ENCODE peak calls at places on chromosomes 6 and 20, in nine cellular contexts. One of them, this sample, is unnamed.

GRCh38 chr6:148857817-148858390 is 111.1 kb downstream of the UST start:
- DNase-seq in upper lobe of left lung: no peak
- DNase-seq in lung: no peak
- DNase-seq in psoas muscle: no peak
- DNase-seq in tibial nerve: no peak
- DNase-seq in lower lobe of right lung: no peak
- DNase-seq in neural progenitor cell: no peak
- DNase-seq in H9: no peak
- DNase-seq in cardiac muscle cell: peak; percentile 23
- DNase-seq in this sample: no peak

GRCh38 chr20:51019598-51020592 is 3.0 kb downstream of the KCNG1 start:
- DNase-seq in upper lobe of left lung: no peak
- DNase-seq in lung: no peak
- DNase-seq in psoas muscle: no peak
- DNase-seq in tibial nerve: no peak
- DNase-seq in lower lobe of right lung: no peak
- DNase-seq in neural progenitor cell: no peak
- DNase-seq in H9: no peak
- DNase-seq in cardiac muscle cell: no peak
- DNase-seq in this sample: no peak

GRCh38 chr6:153032255-153032882 is 29.9 kb upstream of the MTRF1L start:
- DNase-seq in upper lobe of left lung: no peak
- DNase-seq in lung: no peak
- DNase-seq in psoas muscle: no peak
- DNase-seq in tibial nerve: no peak
- DNase-seq in lower lobe of right lung: no peak
- DNase-seq in neural progenitor cell: peak; percentile 9
- DNase-seq in H9: no peak
- DNase-seq in cardiac muscle cell: peak; percentile 80
- DNase-seq in this sample: no peak

GRCh38 chr20:61963885-61964674 is 101.6 kb downstream of the TAF4 start:
- DNase-seq in upper lobe of left lung: no peak
- DNase-seq in lung: no peak
- DNase-seq in psoas muscle: no peak
- DNase-seq in tibial nerve: no peak
- DNase-seq in lower lobe of right lung: no peak
- DNase-seq in neural progenitor cell: no peak
- DNase-seq in H9: no peak
- DNase-seq in cardiac muscle cell: no peak
- DNase-seq in this sample: no peak

GRCh38 chr6:106466211-106466610 is 105.7 kb downstream of the CRYBG1 start:
- DNase-seq in upper lobe of left lung: no peak
- DNase-seq in lung: no peak
- DNase-seq in psoas muscle: no peak
- DNase-seq in tibial nerve: no peak
- DNase-seq in lower lobe of right lung: no peak
- DNase-seq in neural progenitor cell: no peak
- DNase-seq in H9: no peak
- DNase-seq in cardiac muscle cell: no peak
- DNase-seq in this sample: no peak

GRCh38 chr6:159862103-159862502 is 28.7 kb upstream of the MAS1 start:
- DNase-seq in upper lobe of left lung: no peak
- DNase-seq in lung: no peak
- DNase-seq in psoas muscle: no peak
- DNase-seq in tibial nerve: no peak
- DNase-seq in lower lobe of right lung: no peak
- DNase-seq in neural progenitor cell: no peak
- DNase-seq in H9: no peak
- DNase-seq in cardiac muscle cell: no peak
- DNase-seq in this sample: peak; percentile 4

GRCh38 chr6:12608016-12608860 is 108.3 kb upstream of the PHACTR1 start:
- DNase-seq in upper lobe of left lung: no peak
- DNase-seq in lung: no peak
- DNase-seq in psoas muscle: no peak
- DNase-seq in tibial nerve: no peak
- DNase-seq in lower lobe of right lung: no peak
- DNase-seq in neural progenitor cell: no peak
- DNase-seq in H9: no peak
- DNase-seq in cardiac muscle cell: peak; percentile 41
- DNase-seq in this sample: no peak

GRCh38 chr6:148891027-148891783 is 144.4 kb downstream of the UST start:
- DNase-seq in upper lobe of left lung: no peak
- DNase-seq in lung: no peak
- DNase-seq in psoas muscle: no peak
- DNase-seq in tibial nerve: no peak
- DNase-seq in lower lobe of right lung: no peak
- DNase-seq in neural progenitor cell: no peak
- DNase-seq in H9: no peak
- DNase-seq in cardiac muscle cell: no peak
- DNase-seq in this sample: no peak

GRCh38 chr20:47220161-47220582 is 136.3 kb downstream of the ZMYND8 start:
- DNase-seq in upper lobe of left lung: no peak
- DNase-seq in lung: no peak
- DNase-seq in psoas muscle: peak; percentile 49
- DNase-seq in tibial nerve: no peak
- DNase-seq in lower lobe of right lung: no peak
- DNase-seq in neural progenitor cell: peak; percentile 66
- DNase-seq in H9: peak; percentile 53
- DNase-seq in cardiac muscle cell: peak; percentile 56
- DNase-seq in this sample: peak; percentile 28

GRCh38 chr20:45339084-45339483 is 9.1 kb downstream of the SDC4 start:
- DNase-seq in upper lobe of left lung: peak; percentile 59
- DNase-seq in lung: no peak
- DNase-seq in psoas muscle: no peak
- DNase-seq in tibial nerve: no peak
- DNase-seq in lower lobe of right lung: no peak
- DNase-seq in neural progenitor cell: no peak
- DNase-seq in H9: no peak
- DNase-seq in cardiac muscle cell: no peak
- DNase-seq in this sample: no peak
- H3K4me1 ChIP-seq in upper lobe of left lung: peaks cover 69% of the 10 kb centered on the region
- H3K4me1 ChIP-seq in lung: peaks cover 16% of the 10 kb centered on the region
- H3K4me1 ChIP-seq in psoas muscle: peaks cover 72% of the 10 kb centered on the region
- H3K4me1 ChIP-seq in tibial nerve: peaks cover 79% of the 10 kb centered on the region
- H3K4me1 ChIP-seq in lower lobe of right lung: peaks cover 76% of the 10 kb centered on the region
- H3K4me1 ChIP-seq in neural progenitor cell: peaks cover 58% of the 10 kb centered on the region
- H3K4me1 ChIP-seq in H9: peaks cover 30% of the 10 kb centered on the region
- H3K4me1 ChIP-seq in cardiac muscle cell: peaks cover 60% of the 10 kb centered on the region
- H3K4me1 ChIP-seq in this sample: no peaks in the 10 kb centered on the region

GRCh38 chr6:30614843-30615218 is 2.2 kb downstream of the PPP1R10 start:
- DNase-seq in upper lobe of left lung: peak; percentile 92
- DNase-seq in lung: peak; percentile 91
- DNase-seq in psoas muscle: peak; percentile 85
- DNase-seq in tibial nerve: peak; percentile 90
- DNase-seq in lower lobe of right lung: peak; percentile 80
- DNase-seq in neural progenitor cell: peak; percentile 96
- DNase-seq in H9: peak; percentile 89
- DNase-seq in cardiac muscle cell: peak; percentile 99
- DNase-seq in this sample: peak; percentile 91
- H3K4me1 ChIP-seq in upper lobe of left lung: peaks cover 43% of the 10 kb centered on the region
- H3K4me1 ChIP-seq in lung: peaks cover 25% of the 10 kb centered on the region
- H3K4me1 ChIP-seq in psoas muscle: peaks cover 52% of the 10 kb centered on the region
- H3K4me1 ChIP-seq in tibial nerve: peaks cover 38% of the 10 kb centered on the region
- H3K4me1 ChIP-seq in lower lobe of right lung: peaks cover 59% of the 10 kb centered on the region
- H3K4me1 ChIP-seq in neural progenitor cell: peaks cover 23% of the 10 kb centered on the region
- H3K4me1 ChIP-seq in H9: peaks cover 4% of the 10 kb centered on the region
- H3K4me1 ChIP-seq in cardiac muscle cell: peaks cover 21% of the 10 kb centered on the region
- H3K4me1 ChIP-seq in this sample: peaks cover 64% of the 10 kb centered on the region

GRCh38 chr20:41074441-41074840 is 45.8 kb downstream of the TOP1 start:
- DNase-seq in upper lobe of left lung: no peak
- DNase-seq in lung: no peak
- DNase-seq in psoas muscle: no peak
- DNase-seq in tibial nerve: no peak
- DNase-seq in lower lobe of right lung: no peak
- DNase-seq in neural progenitor cell: no peak
- DNase-seq in H9: no peak
- DNase-seq in cardiac muscle cell: no peak
- DNase-seq in this sample: no peak
- H3K4me1 ChIP-seq in upper lobe of left lung: peaks cover 52% of the 10 kb centered on the region
- H3K4me1 ChIP-seq in lung: peaks cover 52% of the 10 kb centered on the region
- H3K4me1 ChIP-seq in psoas muscle: peaks cover 38% of the 10 kb centered on the region
- H3K4me1 ChIP-seq in tibial nerve: peaks cover 24% of the 10 kb centered on the region
- H3K4me1 ChIP-seq in lower lobe of right lung: peaks cover 67% of the 10 kb centered on the region
- H3K4me1 ChIP-seq in neural progenitor cell: peaks cover 33% of the 10 kb centered on the region
- H3K4me1 ChIP-seq in H9: no peaks in the 10 kb centered on the region
- H3K4me1 ChIP-seq in cardiac muscle cell: peaks cover 16% of the 10 kb centered on the region
- H3K4me1 ChIP-seq in this sample: peaks cover 66% of the 10 kb centered on the region

DNA sequence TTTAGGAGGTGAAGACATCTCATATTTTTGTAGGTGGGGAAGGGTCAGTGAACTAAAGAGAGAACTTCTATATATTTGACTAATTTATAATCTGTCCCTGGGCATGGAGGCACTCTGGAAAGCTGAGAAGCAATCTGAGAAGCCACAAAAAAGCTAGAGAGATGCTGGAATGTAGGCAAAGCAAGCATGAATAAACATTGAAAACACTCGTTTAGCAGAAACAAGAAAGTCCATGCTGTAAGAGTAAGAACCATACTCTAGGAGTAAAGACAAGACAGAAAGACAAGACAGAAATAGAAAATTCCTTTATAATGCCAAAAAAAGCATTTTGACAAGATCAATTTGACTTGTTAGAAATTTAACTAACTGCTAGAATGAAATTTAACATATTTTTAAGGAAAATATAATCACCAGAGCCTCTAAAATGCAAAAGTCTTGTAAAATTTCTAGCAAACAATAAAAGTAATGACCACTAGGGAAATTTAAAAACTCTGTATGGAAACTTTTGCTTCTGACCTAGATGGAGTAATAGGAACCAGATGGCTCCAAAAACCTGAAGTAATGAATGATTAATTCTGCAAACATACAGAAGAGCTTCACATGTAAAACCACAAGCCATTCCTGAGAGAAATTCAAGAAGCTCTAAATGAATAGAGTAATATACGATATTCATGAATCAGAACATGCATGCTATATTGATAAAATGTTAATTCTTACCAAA is 625.6 kb upstream of the PTCHD4 start:
- DNase-seq in upper lobe of left lung: no peak
- DNase-seq in lung: no peak
- DNase-seq in psoas muscle: no peak
- DNase-seq in tibial nerve: no peak
- DNase-seq in lower lobe of right lung: no peak
- DNase-seq in neural progenitor cell: no peak
- DNase-seq in H9: no peak
- DNase-seq in cardiac muscle cell: peak; percentile 39
- DNase-seq in this sample: no peak
- H3K4me1 ChIP-seq in upper lobe of left lung: no peaks in the 10 kb centered on the region
- H3K4me1 ChIP-seq in lung: no peaks in the 10 kb centered on the region
- H3K4me1 ChIP-seq in psoas muscle: no peaks in the 10 kb centered on the region
- H3K4me1 ChIP-seq in tibial nerve: no peaks in the 10 kb centered on the region
- H3K4me1 ChIP-seq in lower lobe of right lung: no peaks in the 10 kb centered on the region
- H3K4me1 ChIP-seq in neural progenitor cell: no peaks in the 10 kb centered on the region
- H3K4me1 ChIP-seq in H9: no peaks in the 10 kb centered on the region
- H3K4me1 ChIP-seq in cardiac muscle cell: no peaks in the 10 kb centered on the region
- H3K4me1 ChIP-seq in this sample: no peaks in the 10 kb centered on the region

DNA sequence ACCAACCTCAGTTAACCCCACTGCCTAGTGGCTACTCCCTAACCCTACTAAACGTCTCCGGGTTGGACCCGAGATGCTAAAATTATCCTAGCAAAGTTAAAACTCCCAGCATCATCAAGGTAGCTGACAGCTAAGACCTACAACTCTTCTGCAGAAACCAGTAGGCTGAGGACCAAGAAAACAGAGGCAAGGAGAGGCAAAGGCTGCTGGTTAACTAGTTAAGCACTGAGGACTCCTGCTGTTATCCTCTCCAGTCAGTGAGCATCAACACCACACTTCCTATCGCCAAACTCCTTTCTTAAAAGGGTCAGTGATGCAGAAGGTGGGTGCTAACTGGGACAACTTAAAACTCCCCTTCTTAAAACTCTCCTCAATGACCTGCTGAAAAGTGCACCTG is 1.8 kb downstream of the TRERF1 start:
- DNase-seq in upper lobe of left lung: no peak
- DNase-seq in lung: no peak
- DNase-seq in psoas muscle: no peak
- DNase-seq in tibial nerve: no peak
- DNase-seq in lower lobe of right lung: no peak
- DNase-seq in neural progenitor cell: peak; percentile 72
- DNase-seq in H9: no peak
- DNase-seq in cardiac muscle cell: no peak
- DNase-seq in this sample: no peak
- H3K4me1 ChIP-seq in upper lobe of left lung: peaks cover 18% of the 10 kb centered on the region
- H3K4me1 ChIP-seq in lung: no peaks in the 10 kb centered on the region
- H3K4me1 ChIP-seq in psoas muscle: no peaks in the 10 kb centered on the region
- H3K4me1 ChIP-seq in tibial nerve: peaks cover 11% of the 10 kb centered on the region
- H3K4me1 ChIP-seq in lower lobe of right lung: peaks cover 19% of the 10 kb centered on the region
- H3K4me1 ChIP-seq in neural progenitor cell: peaks cover 33% of the 10 kb centered on the region
- H3K4me1 ChIP-seq in H9: peaks cover 3% of the 10 kb centered on the region
- H3K4me1 ChIP-seq in cardiac muscle cell: peaks cover 19% of the 10 kb centered on the region
- H3K4me1 ChIP-seq in this sample: peaks cover 18% of the 10 kb centered on the region

GRCh38 chr6:47737406-47737805 is 39.0 kb downstream of the ADGRF4 start:
- DNase-seq in upper lobe of left lung: no peak
- DNase-seq in lung: no peak
- DNase-seq in psoas muscle: no peak
- DNase-seq in tibial nerve: no peak
- DNase-seq in lower lobe of right lung: no peak
- DNase-seq in neural progenitor cell: no peak
- DNase-seq in H9: no peak
- DNase-seq in cardiac muscle cell: no peak
- DNase-seq in this sample: no peak
- H3K4me1 ChIP-seq in upper lobe of left lung: no peaks in the 10 kb centered on the region
- H3K4me1 ChIP-seq in lung: no peaks in the 10 kb centered on the region
- H3K4me1 ChIP-seq in psoas muscle: peaks cover 8% of the 10 kb centered on the region
- H3K4me1 ChIP-seq in tibial nerve: no peaks in the 10 kb centered on the region
- H3K4me1 ChIP-seq in lower lobe of right lung: no peaks in the 10 kb centered on the region
- H3K4me1 ChIP-seq in neural progenitor cell: peaks cover 13% of the 10 kb centered on the region
- H3K4me1 ChIP-seq in H9: peaks cover 7% of the 10 kb centered on the region
- H3K4me1 ChIP-seq in cardiac muscle cell: no peaks in the 10 kb centered on the region
- H3K4me1 ChIP-seq in this sample: no peaks in the 10 kb centered on the region